ENCODE peak calls at places on chromosomes 2 and 18, in six cellular contexts. V, J, M, Z, U and O are unnamed samples.

GRCh38 chr2:239466046-239466754 is 65.4 kb upstream of the HDAC4 start:
- DNase-seq in M (no peak), J (no peak), V (peak), Z (no peak), U (no peak), O (no peak)

GRCh38 chr2:54574107-54574859 is 118.2 kb downstream of the SPTBN1 start:
- DNase-seq in J (peak), U (peak), Z (peak), V (no peak), M (no peak), O (no peak)

GRCh38 chr2:218456849-218457248 is 37.9 kb downstream of the VIL1 start:
- DNase-seq in M (no peak), J (no peak), Z (no peak), U (no peak), V (no peak), O (no peak)

GRCh38 chr18:78739843-78740677 is 239.6 kb upstream of the SALL3 start:
- DNase-seq in M (no peak), V (peak), U (no peak), J (no peak), Z (no peak), O (no peak)

GRCh38 chr2:227856697-227857096 is 14.7 kb upstream of the DAW1 start:
- DNase-seq in M (no peak), J (no peak), U (no peak), Z (no peak), V (no peak), O (no peak)

GRCh38 chr2:219570194-219570923 is 980 bp downstream of the OBSL1 start:
- DNase-seq in M (no peak), U (no peak), Z (no peak), V (no peak), J (no peak), O (no peak)

GRCh38 chr2:239661334-239662312 is 260.8 kb upstream of the HDAC4 start:
- DNase-seq in V (no peak), U (peak), M (no peak), Z (no peak), J (no peak), O (no peak)

GRCh38 chr2:33605059-33605458 is 6.0 kb upstream of the FAM98A start:
- DNase-seq in U (no peak), V (no peak), Z (no peak), J (no peak), M (no peak), O (no peak)

GRCh38 chr2:96604104-96604503 is 34.0 kb downstream of the KANSL3 start:
- DNase-seq in U (no peak), V (no peak), Z (no peak), M (no peak), J (peak), O (no peak)

GRCh38 chr2:122886479-122887130 is 1131.2 kb downstream of the TSN start:
- DNase-seq in V (no peak), J (no peak), M (no peak), U (no peak), Z (no peak), O (no peak)

GRCh38 chr2:20571231-20571630 is 79.7 kb downstream of the HS1BP3 start:
- DNase-seq in Z (no peak), M (peak), J (no peak), U (no peak), V (peak), O (no peak)

GRCh38 chr2:219901155-219901554 is 273.7 kb downstream of the SLC4A3 start:
- DNase-seq in V (no peak), J (no peak), Z (no peak), M (no peak), U (no peak), O (no peak)

GRCh38 chr2:28358668-28359201 is 33.9 kb upstream of the FOSL2 start:
- DNase-seq in Z (no peak), J (no peak), M (no peak), U (no peak), V (no peak), O (no peak)

GRCh38 chr2:73081181-73081671 is 9.7 kb upstream of the SFXN5 start:
- DNase-seq in V (peak), J (no peak), M (no peak), U (no peak), Z (no peak), O (no peak)

GRCh38 chr18:8142131-8142711 is 467.0 kb upstream of the RAB12 start:
- DNase-seq in M (no peak), V (no peak), J (peak), Z (peak), U (no peak), O (no peak)

GRCh38 chr18:8142932-8143331 is 466.3 kb upstream of the RAB12 start:
- DNase-seq in M (no peak), Z (no peak), U (no peak), J (peak), V (no peak), O (no peak)

GRCh38 chr18:8140841-8141501 is 468.3 kb upstream of the RAB12 start:
- DNase-seq in M (no peak), J (peak), Z (peak), V (no peak), U (no peak), O (peak)

GRCh38 chr18:8139971-8140406 is 469.2 kb upstream of the RAB12 start:
- DNase-seq in M (no peak), Z (no peak), V (no peak), U (no peak), J (peak), O (peak)

GRCh38 chr18:8139127-8139591 is 470.1 kb upstream of the RAB12 start:
- DNase-seq in V (no peak), J (no peak), U (no peak), Z (no peak), M (no peak), O (no peak)
- H3K4me3 ChIP-seq in V (no peak), J (no peak), U (no peak), Z (no peak), M (no peak), O (no peak)

GRCh38 chr18:48033770-48034650 is 103.6 kb upstream of the SMAD2 start:
- DNase-seq in U (no peak), J (no peak), V (peak), M (no peak), Z (no peak), O (no peak)

GRCh38 chr18:48031641-48032040 is 101.2 kb upstream of the SMAD2 start:
- DNase-seq in Z (no peak), J (no peak), M (peak), V (peak), U (no peak), O (no peak)

GRCh38 chr18:48034651-48035555 is 104.4 kb upstream of the SMAD2 start:
- DNase-seq in J (no peak), V (peak), Z (no peak), M (no peak), U (no peak), O (no peak)

GRCh38 chr18:48031011-48031480 is 100.6 kb upstream of the SMAD2 start:
- DNase-seq in M (peak), Z (peak), U (no peak), J (peak), V (peak), O (peak)

DNA sequence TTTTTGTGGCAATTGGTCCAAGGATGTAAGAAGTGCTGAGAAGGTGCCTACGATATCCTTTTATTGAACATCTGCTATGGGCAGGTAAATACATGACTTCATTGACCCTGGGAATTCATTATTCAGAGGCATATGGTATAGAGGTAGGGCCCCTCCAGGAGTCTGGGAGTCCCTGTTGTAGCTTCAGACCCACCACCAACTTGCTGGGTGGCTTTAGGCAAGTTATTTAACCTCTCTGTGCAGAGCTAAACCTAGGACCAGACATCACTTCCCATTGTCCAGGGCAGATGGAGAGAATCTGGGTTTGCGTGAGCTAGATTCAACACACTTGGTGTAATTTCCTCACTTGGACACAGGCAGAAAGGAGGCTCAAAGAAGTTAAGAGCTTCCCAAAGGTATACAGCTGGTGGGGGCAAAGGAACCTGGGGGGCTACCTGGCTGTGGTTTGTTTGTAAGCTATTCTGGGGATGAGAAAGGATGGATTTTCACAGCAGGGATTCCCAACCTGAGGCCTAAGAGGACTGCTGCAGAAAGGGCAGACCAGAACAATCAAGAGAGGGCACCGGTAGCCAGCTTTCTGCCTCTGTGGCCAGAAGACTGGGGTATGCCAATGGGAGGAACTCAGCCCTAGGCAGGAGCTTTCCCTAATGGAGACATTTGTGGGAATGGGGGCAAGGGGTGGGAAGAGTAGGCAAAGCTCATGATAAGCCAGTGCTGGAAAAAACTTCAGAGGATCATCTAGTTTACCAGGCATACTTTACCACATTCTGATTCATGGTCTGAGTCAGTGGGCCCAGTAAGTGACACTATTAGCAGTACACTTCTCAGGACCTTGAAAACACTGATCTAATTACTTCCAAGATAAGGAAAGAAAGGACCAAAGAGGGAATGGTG is 102.7 kb upstream of the SMAD2 start:
- DNase-seq in Z (peak), V (peak), M (no peak), J (peak), U (no peak), O (no peak)
- TF ChIP-seq CTCF in Z (no peak), V (no peak), M (no peak), J (no peak), U (no peak), O (no peak)

GRCh38 chr2:42974697-42975357 is 182.4 kb upstream of the HAAO start:
- DNase-seq in M (peak), U (peak), Z (no peak), J (peak), V (peak), O (peak)

GRCh38 chr2:42976400-42976799 is 184.0 kb upstream of the HAAO start:
- DNase-seq in Z (no peak), U (no peak), V (peak), M (no peak), J (no peak), O (no peak)

GRCh38 chr2:42973771-42974170 is 181.4 kb upstream of the HAAO start:
- DNase-seq in Z (no peak), V (peak), U (no peak), M (no peak), J (no peak), O (no peak)

GRCh38 chr2:42974303-42974696 is 181.9 kb upstream of the HAAO start:
- DNase-seq in V (peak), M (no peak), U (no peak), Z (no peak), J (no peak), O (no peak)

DNA sequence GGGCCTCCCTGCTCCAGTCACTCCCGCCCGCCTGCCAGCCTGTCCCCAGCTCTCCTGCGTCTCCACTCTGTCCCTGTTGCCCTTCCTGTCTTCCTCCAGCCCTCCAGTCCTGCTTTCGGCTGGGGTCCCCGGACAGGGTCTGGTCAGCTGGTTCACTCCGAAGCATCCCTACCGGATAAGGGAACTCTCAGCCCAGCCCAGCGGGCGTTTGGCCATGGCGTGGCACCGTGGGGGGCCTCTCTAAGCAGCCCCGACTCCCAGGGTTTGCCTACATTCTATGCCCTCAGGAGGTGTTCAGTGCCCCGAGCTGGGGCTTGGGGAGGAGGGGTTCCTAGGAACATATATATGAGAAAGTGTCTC is 183.0 kb upstream of the HAAO start:
- DNase-seq in Z (no peak), U (no peak), V (no peak), J (no peak), M (no peak), O (no peak)
- H3K4me3 ChIP-seq in Z (peak), U (no peak), V (peak), J (peak), M (peak), O (peak)

DNA sequence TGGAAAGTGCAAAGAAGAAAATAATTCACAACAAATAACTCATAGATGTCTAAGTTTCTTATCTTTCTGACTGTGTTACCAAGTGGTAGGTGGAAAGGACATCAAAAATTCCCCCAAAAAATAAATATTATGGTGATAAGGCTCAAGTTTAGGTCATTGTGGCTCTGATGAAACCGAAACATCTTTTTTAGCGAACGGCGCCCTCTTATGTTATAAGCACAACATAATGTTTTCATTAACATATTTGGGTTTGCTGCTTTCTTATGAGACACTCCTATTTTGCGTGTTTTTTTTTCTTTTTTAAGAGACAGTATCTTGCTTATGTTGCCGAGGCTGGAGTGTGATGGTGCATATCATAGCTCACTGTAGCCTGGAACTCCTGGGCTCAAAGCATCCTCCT is 38.6 kb upstream of the SLC35G4 start:
- DNase-seq in V (no peak), M (no peak), J (peak), Z (peak), U (no peak), O (no peak)
- TF ChIP-seq CTCF in V (no peak), M (no peak), J (peak), Z (peak), U (no peak), O (no peak)

DNA sequence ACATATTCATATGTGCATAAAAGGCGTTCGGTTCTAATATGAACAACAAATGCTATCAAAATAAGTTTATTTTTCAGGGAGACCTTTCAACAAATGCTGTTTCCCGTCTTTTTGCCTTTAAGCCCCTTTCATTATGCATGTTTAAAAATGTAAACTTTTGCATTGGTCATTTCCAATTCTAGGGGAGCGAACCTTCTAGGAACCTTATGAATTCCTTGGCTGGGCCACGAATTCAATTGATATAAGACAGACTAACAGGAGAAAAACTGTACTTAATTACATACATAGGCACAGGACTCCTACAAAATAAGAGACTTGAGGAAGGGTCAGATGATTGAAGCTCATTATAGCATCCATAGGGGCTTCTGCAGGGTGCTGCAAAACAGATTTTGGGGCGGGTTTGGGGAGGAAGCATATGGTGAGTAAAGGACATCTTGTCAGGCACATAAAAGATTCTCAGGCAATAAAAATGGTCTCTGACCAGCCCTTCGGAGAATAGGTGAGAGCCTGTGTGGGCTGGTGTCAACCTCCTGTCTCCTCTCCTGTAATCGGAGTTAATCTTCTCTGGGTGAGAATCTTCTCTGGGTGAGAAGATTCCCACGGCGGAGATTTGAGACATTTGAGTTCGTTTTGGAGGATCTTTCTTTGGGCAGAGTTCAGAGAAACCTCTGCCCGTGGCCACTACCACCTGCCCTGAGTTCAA is 1.7 kb downstream of the TNFRSF11A start:
- DNase-seq in J (no peak), V (no peak), Z (no peak), M (no peak), U (no peak), O (no peak)
- H3K4me3 ChIP-seq in J (no peak), V (no peak), Z (no peak), M (peak), U (no peak), O (peak)

DNA sequence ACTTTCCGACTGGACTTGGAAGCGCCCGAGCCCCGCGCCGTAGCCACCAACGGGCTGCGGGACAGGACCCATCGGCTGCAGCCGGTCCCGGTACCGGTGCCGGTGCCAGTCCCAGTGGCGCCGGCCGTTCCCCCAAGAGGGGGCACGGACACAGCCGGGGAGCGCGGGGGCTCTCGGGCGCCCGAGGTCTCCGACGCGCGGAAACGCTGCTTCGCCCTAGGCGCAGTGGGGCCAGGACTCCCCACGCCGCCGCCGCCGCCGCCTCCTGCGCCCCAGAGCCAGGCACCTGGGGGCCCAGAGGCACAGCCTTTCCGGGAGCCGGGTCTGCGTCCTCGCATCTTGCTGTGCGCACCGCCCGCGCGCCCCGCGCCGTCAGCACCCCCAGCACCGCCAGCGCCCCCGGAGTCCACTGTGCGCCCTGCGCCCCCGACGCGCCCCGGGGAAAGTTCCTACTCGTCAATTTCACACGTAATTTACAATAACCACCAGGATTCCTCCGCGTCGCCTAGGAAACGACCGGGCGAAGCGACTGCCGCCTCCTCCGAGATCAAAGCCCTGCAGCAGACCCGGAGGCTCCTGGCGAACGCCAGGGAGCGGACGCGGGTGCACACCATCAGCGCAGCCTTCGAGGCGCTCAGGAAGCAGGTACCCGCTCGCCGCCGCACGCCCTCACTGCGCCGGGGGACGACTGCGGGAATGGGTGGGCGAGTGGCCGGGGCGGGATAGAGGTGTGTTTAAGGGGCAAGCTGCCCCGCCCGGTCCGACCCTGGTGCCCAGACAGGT is 713 bp downstream of the ATOH8 start:
- DNase-seq in M (peak), V (no peak), Z (no peak), J (peak), U (no peak), O (no peak)
- TF ChIP-seq CTCF in M (peak), V (no peak), Z (peak), J (no peak), U (no peak), O (no peak)